ENCODE peak calls at places on chromosomes 7 and 10, in eight cellular contexts. Y, V, K, M, D, J, H and R are unnamed samples.

GRCh38 chr10:29862926-29863614 is 196.3 kb downstream of the JCAD start:
- DNase-seq in V (no peak), D (no peak), J (no peak), H (no peak), Y (peak; percentile 98), M (peak; percentile 96), K (peak; percentile 8), R (no peak)

GRCh38 chr7:99000196-99000903 is 122.0 kb downstream of the TRRAP start:
- DNase-seq in K (no peak), D (no peak), J (no peak), H (no peak), M (no peak), Y (no peak), V (no peak), R (no peak)

GRCh38 chr7:97835296-97836138 is 36.7 kb downstream of the ASNS start:
- DNase-seq in V (no peak), K (peak; percentile 60), Y (peak; percentile 39), D (peak; percentile 26), H (peak; percentile 76), J (no peak), M (peak; percentile 68), R (peak; percentile 78)

GRCh38 chr10:45408421-45409319 is 34.7 kb downstream of the ALOX5 start:
- DNase-seq in K (no peak), V (no peak), M (no peak), H (no peak), J (no peak), Y (no peak), D (no peak), R (no peak)

GRCh38 chr10:30980951-30981616 is 50.6 kb downstream of the ZNF438 start:
- DNase-seq in J (peak; percentile 70), Y (peak; percentile 72), D (peak; percentile 53), V (no peak), K (no peak), H (no peak), M (peak; percentile 82), R (no peak)

GRCh38 chr7:46707973-46708372 is 786.9 kb upstream of the IGFBP3 start:
- DNase-seq in H (no peak), M (peak; percentile 30), D (no peak), K (no peak), V (no peak), Y (peak; percentile 76), J (no peak), R (no peak)

GRCh38 chr10:70692043-70692603 is 19.8 kb downstream of the ADAMTS14 start:
- DNase-seq in D (no peak), K (no peak), M (peak; percentile 8), V (no peak), Y (no peak), J (peak; percentile 9), H (no peak), R (no peak)

GRCh38 chr7:158816995-158817394 is 12.3 kb downstream of the ESYT2 start:
- DNase-seq in H (no peak), Y (no peak), J (no peak), D (no peak), K (no peak), V (no peak), M (peak; percentile 90), R (no peak)

GRCh38 chr10:59432207-59432900 is 70.0 kb upstream of the FAM13C start:
- DNase-seq in Y (peak; percentile 58), K (no peak), V (no peak), H (no peak), D (no peak), J (no peak), M (peak; percentile 94), R (no peak)

GRCh38 chr10:104326991-104327610 is 11.2 kb downstream of the ITPRIP start:
- DNase-seq in M (no peak), V (peak; percentile 50), H (no peak), K (no peak), D (no peak), J (no peak), Y (no peak), R (no peak)

GRCh38 chr7:103134866-103135554 is 13.9 kb downstream of the NAPEPLD start:
- DNase-seq in H (no peak), M (no peak), Y (no peak), V (no peak), J (no peak), D (no peak), K (no peak), R (no peak)

GRCh38 chr10:109412353-109412752 is 511.0 kb downstream of the XPNPEP1 start:
- DNase-seq in K (no peak), H (no peak), V (no peak), Y (no peak), D (no peak), M (no peak), J (no peak), R (no peak)

DNA sequence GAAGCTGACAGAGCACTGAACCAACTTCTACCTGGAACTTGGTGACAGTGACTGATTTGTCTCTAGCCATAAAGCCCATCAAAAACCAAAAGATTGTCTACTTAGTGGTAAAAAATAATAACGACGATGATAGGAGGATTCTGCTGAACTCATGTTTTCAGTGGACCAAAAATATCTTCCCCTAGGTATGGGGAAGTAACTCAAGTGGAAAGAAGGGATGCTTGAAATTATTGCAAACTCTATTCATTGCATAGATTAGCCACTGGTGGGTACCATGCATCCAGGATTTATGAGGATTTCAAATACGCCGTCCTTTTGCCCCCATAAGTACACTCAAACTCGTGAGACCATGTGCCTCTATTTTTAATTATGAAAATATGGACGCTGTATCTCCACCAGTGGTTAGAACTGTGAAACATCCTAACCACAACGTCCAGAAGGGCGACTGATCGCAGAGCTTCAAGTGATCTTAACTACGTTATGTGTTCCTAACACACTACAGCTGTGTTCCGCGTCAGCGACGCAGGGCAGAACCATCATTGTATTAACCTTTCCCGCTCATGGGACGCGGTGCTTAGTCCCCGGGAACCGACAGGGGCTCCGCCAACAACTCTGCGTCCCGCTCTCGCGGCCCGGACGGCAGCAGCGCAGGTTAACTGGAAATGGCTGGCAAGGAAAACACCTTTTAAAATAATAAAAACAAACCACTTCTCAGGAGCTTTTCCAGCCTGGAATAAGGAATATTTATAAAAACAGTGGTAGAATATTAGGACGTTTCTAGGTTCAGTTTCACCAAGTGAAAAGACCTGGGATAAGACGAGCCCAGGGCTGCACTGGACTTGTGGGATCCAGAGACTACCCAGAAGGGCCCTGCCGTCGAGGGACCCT is 776 bp downstream of the PEX1 start:
- DNase-seq in J (peak; percentile 69), K (peak; percentile 30), V (peak; percentile 85), M (peak; percentile 63), Y (peak; percentile 55), D (peak; percentile 31), H (peak; percentile 66), R (peak; percentile 63)
- TF ChIP-seq CTCF in J (no peak), K (no peak), V (no peak), M (peak; percentile 23), Y (no peak), D (peak; percentile 23), H (no peak), R (peak; percentile 11)

DNA sequence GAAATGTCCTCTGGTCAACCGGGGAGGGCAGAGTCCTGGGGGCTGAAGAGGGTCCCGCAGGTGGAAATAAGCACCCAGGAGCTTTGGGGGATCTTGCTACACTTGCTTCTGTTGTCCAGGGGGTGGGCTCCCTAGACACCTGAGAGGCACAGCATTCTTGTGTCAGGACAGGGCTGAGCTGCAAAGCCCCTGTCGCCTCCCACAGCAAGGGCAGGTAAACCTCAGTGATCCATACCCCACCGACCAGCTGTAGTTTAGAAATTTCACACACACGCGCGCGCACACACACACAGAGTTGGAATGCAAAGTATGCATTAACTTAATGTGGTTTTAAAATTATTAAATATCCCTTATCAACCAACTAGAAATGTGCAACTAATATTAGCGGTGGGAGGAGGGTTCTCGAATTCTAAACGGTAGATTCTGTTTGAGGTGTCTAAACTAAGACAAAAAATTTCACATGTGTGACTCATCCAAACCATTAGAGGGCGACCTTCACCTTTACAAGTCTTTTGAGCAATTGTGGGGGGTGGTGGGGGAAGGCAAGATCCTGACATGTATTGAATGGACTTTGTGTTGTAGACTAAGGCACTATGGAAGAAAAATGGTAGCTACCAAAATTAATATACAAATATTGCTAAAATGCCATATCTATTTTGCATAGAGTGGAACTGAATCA is 34.3 kb upstream of the PTF1A start:
- DNase-seq in M (peak; percentile 56), V (no peak), D (no peak), Y (peak; percentile 60), K (no peak), H (no peak), J (no peak), R (no peak)
- TF ChIP-seq CTCF in M (peak; percentile 31), V (no peak), D (no peak), Y (no peak), K (no peak), H (no peak), J (no peak), R (no peak)

GRCh38 chr10:49107890-49108274 is 7.4 kb downstream of the VSTM4 start:
- DNase-seq in M (no peak), J (no peak), K (no peak), H (no peak), D (no peak), Y (no peak), V (no peak), R (no peak)
- TF ChIP-seq CTCF in M (no peak), J (no peak), K (no peak), H (no peak), D (no peak), Y (no peak), V (no peak), R (no peak)

GRCh38 chr7:142960955-142961512 is 1.1 kb downstream of the KEL start:
- DNase-seq in D (no peak), M (no peak), V (no peak), K (no peak), H (no peak), J (no peak), Y (no peak), R (no peak)
- TF ChIP-seq CTCF in D (no peak), M (no peak), V (no peak), K (peak; percentile 11), H (no peak), J (no peak), Y (no peak), R (no peak)